ENCODE peak calls at places on chromosomes 6 and 20, in four cellular contexts. K, T, Z and B are unnamed samples.

GRCh38 chr6:165880721-165881120 is 217.7 kb upstream of the PDE10A start:
- DNase-seq in K (no peak), T (no peak), Z (no peak), B (no peak)

GRCh38 chr20:64184795-64185194 is 20.5 kb downstream of the MYT1 start:
- DNase-seq in K (no peak), T (no peak), Z (no peak), B (no peak)

GRCh38 chr6:37679539-37680476 is 17.9 kb downstream of the MDGA1 start:
- DNase-seq in K (no peak), T (no peak), Z (no peak), B (no peak)

GRCh38 chr20:58748628-58749027 is 56.0 kb downstream of the NPEPL1 start:
- DNase-seq in K (no peak), T (no peak), Z (no peak), B (no peak)

GRCh38 chr6:41570270-41570615 is 24.1 kb downstream of the FOXP4 start:
- DNase-seq in K (no peak), T (no peak), Z (no peak), B (no peak)

GRCh38 chr6:167648506-167649278 is 178.0 kb upstream of the AFDN start:
- DNase-seq in K (no peak), T (peak; percentile 78), Z (no peak), B (no peak)

GRCh38 chr20:38392356-38392755 is 42.8 kb downstream of the SNHG17 start:
- DNase-seq in K (peak; percentile 19), T (no peak), Z (no peak), B (no peak)

GRCh38 chr6:137358273-137358672 is 135.9 kb downstream of the OLIG3 start:
- DNase-seq in K (no peak), T (no peak), Z (no peak), B (no peak)

GRCh38 chr6:81890846-81891245 is 138.4 kb upstream of the TENT5A start:
- DNase-seq in K (no peak), T (no peak), Z (no peak), B (no peak)

GRCh38 chr6:43887340-43887858 is 117.4 kb downstream of the VEGFA start:
- DNase-seq in K (no peak), T (no peak), Z (peak; percentile 30), B (no peak)

GRCh38 chr20:10316582-10316981 is 98.0 kb downstream of the SNAP25 start:
- DNase-seq in K (peak; percentile 22), T (peak; percentile 35), Z (no peak), B (no peak)

GRCh38 chr20:24589381-24589780 is 120.0 kb downstream of the SYNDIG1 start:
- DNase-seq in K (no peak), T (no peak), Z (no peak), B (no peak)

GRCh38 chr6:37272834-37273566 is 15.1 kb upstream of the TMEM217 start:
- DNase-seq in K (no peak), T (no peak), Z (no peak), B (no peak)

GRCh38 chr20:43448748-43449535 is 8.8 kb upstream of the SRSF6 start:
- DNase-seq in K (peak; percentile 36), T (peak; percentile 78), Z (no peak), B (peak; percentile 26)

GRCh38 chr6:93825950-93826349 is 406.6 kb upstream of the EPHA7 start:
- DNase-seq in K (no peak), T (no peak), Z (no peak), B (no peak)

GRCh38 chr6:7910298-7910653 is 312 bp downstream of the TXNDC5 start:
- DNase-seq in K (no peak), T (no peak), Z (no peak), B (no peak)

GRCh38 chr20:45725134-45725533 is 3.0 kb downstream of the SPINT4 start:
- DNase-seq in K (no peak), T (no peak), Z (no peak), B (no peak)

GRCh38 chr20:9480066-9480465 is 34.3 kb upstream of the LAMP5 start:
- DNase-seq in K (no peak), T (no peak), Z (no peak), B (no peak)

GRCh38 chr20:57560554-57561355 is at the start of gene PCK1:
- DNase-seq in K (no peak), T (no peak), Z (no peak), B (no peak)

GRCh38 chr20:49701313-49701731 is 12.4 kb downstream of the B4GALT5 start:
- DNase-seq in K (no peak), T (peak; percentile 58), Z (no peak), B (no peak)

GRCh38 chr20:50133041-50133440 is 20.1 kb upstream of the UBE2V1 start:
- DNase-seq in K (no peak), T (no peak), Z (no peak), B (no peak)

GRCh38 chr6:167093922-167094432 is 28.9 kb upstream of the CCR6 start:
- DNase-seq in K (no peak), T (no peak), Z (no peak), B (no peak)

GRCh38 chr6:125611573-125612399 is 137.6 kb upstream of the HEY2 start:
- DNase-seq in K (no peak), T (peak; percentile 96), Z (no peak), B (no peak)

GRCh38 chr20:49938173-49939163 is 2.3 kb downstream of the RNF114 start:
- DNase-seq in K (no peak), T (peak; percentile 49), Z (peak; percentile 83), B (no peak)

GRCh38 chr6:133917781-133918180 is 28.9 kb downstream of the TCF21 start:
- DNase-seq in K (no peak), T (no peak), Z (no peak), B (no peak)

GRCh38 chr6:168326294-168327261 is 7.0 kb upstream of the DACT2 start:
- DNase-seq in K (no peak), T (peak; percentile 64), Z (no peak), B (no peak)

GRCh38 chr6:156694679-156695078 is 82.5 kb upstream of the ARID1B start:
- DNase-seq in K (no peak), T (no peak), Z (no peak), B (no peak)

GRCh38 chr6:156699017-156699421 is 78.2 kb upstream of the ARID1B start:
- DNase-seq in K (no peak), T (peak; percentile 74), Z (no peak), B (no peak)

GRCh38 chr6:156695747-156696146 is 81.4 kb upstream of the ARID1B start:
- DNase-seq in K (no peak), T (no peak), Z (no peak), B (no peak)

GRCh38 chr6:156698239-156699016 is 78.8 kb upstream of the ARID1B start:
- DNase-seq in K (no peak), T (no peak), Z (no peak), B (no peak)

GRCh38 chr6:156697224-156697623 is 80.0 kb upstream of the ARID1B start:
- DNase-seq in K (no peak), T (no peak), Z (no peak), B (no peak)
- TF ChIP-seq POLR2AphosphoS5 in K (no peak), T (no peak), Z (no peak), B (no peak)

DNA sequence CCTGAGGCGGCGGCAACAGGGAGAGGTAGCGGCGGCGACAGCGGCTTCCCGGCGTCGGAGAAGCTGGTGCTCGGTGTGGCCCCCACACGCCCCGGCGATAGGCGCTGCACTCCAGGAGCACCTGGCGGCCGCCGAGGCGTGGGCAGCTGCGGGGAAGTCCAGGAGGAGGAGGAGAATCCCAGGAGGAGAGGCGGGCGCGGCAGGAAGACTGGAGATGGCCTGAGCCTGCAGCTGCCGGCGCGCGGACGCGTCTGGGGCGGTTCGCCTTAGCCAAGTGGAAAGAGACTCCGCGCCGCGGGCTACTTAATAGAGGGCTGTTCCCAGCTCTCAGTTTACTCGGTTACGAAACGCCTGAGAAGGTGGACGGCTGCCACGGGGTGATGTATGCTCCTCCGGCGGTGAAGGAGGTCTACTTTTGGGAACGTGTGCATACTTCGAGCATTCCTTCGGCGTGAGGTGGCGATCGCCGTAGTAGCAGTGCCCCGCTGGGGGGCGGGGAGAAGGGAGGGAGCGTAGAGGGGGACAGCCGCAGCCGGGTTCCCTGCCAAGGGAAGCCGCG is at the start of gene COL12A1:
- DNase-seq in K (peak; percentile 80), T (peak; percentile 70), Z (peak; percentile 99), B (peak; percentile 90)
- H3K4me3 ChIP-seq in K (peak within 1 kb of the TSS; percentile 80), T (peak within 1 kb of the TSS; percentile 76), Z (peak within 1 kb of the TSS; percentile 84), B (peak within 1 kb of the TSS; percentile 39)

GRCh38 chr20:41818991-41819390 is 200.8 kb upstream of the CHD6 start:
- DNase-seq in K (no peak), T (no peak), Z (no peak), B (no peak)
- TF ChIP-seq POLR2AphosphoS5 in K (no peak), T (no peak), Z (no peak), B (no peak)

DNA sequence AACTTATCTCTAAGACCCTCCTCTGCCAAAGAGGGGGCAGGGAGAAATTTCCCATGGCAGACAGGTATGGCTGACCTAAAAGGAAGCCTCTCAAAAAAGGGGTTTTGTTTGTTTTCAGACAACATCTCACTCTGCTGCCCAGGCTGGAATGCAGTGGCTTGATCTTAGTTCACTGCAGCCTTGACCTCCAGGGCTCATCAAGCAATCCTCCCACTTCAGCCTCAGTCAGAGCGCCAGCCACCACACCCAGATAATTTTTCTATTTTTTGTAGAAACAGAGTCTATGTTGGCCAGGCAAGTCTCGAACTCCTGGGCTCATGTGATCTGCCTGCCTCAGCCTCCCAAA is 3.8 kb downstream of the EZR start:
- DNase-seq in K (no peak), T (no peak), Z (no peak), B (peak; percentile 19)
- H3K4me3 ChIP-seq in K (peak overlapping the region; percentile 77), T (no peak overlapping the region), Z (no peak overlapping the region), B (no peak overlapping the region)